ENCODE peak calls at places on chromosomes 5 and 9, in six cellular contexts. One of them, this sample, is unnamed.

GRCh38 chr5:168752416-168753190 is 173.4 kb upstream of the PANK3 start:
- DNase-seq in bronchial epithelial cell: no peak
- DNase-seq in neural crest cell: no peak
- DNase-seq in foreskin fibroblast: no peak
- DNase-seq in heart right ventricle: no peak
- DNase-seq in adrenal gland: no peak
- DNase-seq in this sample: no peak

GRCh38 chr5:56319281-56320242 is 86.4 kb upstream of the ANKRD55 start:
- DNase-seq in bronchial epithelial cell: peak
- DNase-seq in neural crest cell: no peak
- DNase-seq in foreskin fibroblast: peak
- DNase-seq in heart right ventricle: peak
- DNase-seq in adrenal gland: no peak
- DNase-seq in this sample: no peak

GRCh38 chr9:2704504-2704903 is 12.8 kb upstream of the KCNV2 start:
- DNase-seq in bronchial epithelial cell: no peak
- DNase-seq in neural crest cell: no peak
- DNase-seq in foreskin fibroblast: no peak
- DNase-seq in heart right ventricle: no peak
- DNase-seq in adrenal gland: no peak
- DNase-seq in this sample: no peak

GRCh38 chr5:173265433-173265832 is 30.4 kb upstream of the NKX2-5 start:
- DNase-seq in bronchial epithelial cell: no peak
- DNase-seq in neural crest cell: no peak
- DNase-seq in foreskin fibroblast: no peak
- DNase-seq in heart right ventricle: peak
- DNase-seq in adrenal gland: no peak
- DNase-seq in this sample: no peak

GRCh38 chr5:176886336-176887251 is 12.6 kb downstream of the HK3 start:
- DNase-seq in bronchial epithelial cell: no peak
- DNase-seq in neural crest cell: no peak
- DNase-seq in foreskin fibroblast: no peak
- DNase-seq in heart right ventricle: no peak
- DNase-seq in adrenal gland: no peak
- DNase-seq in this sample: no peak

GRCh38 chr9:88313364-88314220 is 74.7 kb upstream of the SPIN1 start:
- DNase-seq in bronchial epithelial cell: no peak
- DNase-seq in neural crest cell: no peak
- DNase-seq in foreskin fibroblast: no peak
- DNase-seq in heart right ventricle: no peak
- DNase-seq in adrenal gland: no peak
- DNase-seq in this sample: no peak

GRCh38 chr5:180606215-180606785 is 15.0 kb upstream of the SCGB3A1 start:
- DNase-seq in bronchial epithelial cell: no peak
- DNase-seq in neural crest cell: no peak
- DNase-seq in foreskin fibroblast: no peak
- DNase-seq in heart right ventricle: no peak
- DNase-seq in adrenal gland: no peak
- DNase-seq in this sample: no peak

GRCh38 chr5:178398856-178399722 is 166.5 kb upstream of the PHYKPL start:
- DNase-seq in bronchial epithelial cell: no peak
- DNase-seq in neural crest cell: no peak
- DNase-seq in foreskin fibroblast: no peak
- DNase-seq in heart right ventricle: no peak
- DNase-seq in adrenal gland: no peak
- DNase-seq in this sample: no peak

GRCh38 chr5:66694036-66694435 is 97.8 kb downstream of the MAST4 start:
- DNase-seq in bronchial epithelial cell: no peak
- DNase-seq in neural crest cell: no peak
- DNase-seq in foreskin fibroblast: no peak
- DNase-seq in heart right ventricle: no peak
- DNase-seq in adrenal gland: no peak
- DNase-seq in this sample: no peak

GRCh38 chr5:36664762-36665161 is 58.4 kb downstream of the SLC1A3 start:
- DNase-seq in bronchial epithelial cell: peak
- DNase-seq in neural crest cell: no peak
- DNase-seq in foreskin fibroblast: no peak
- DNase-seq in heart right ventricle: no peak
- DNase-seq in adrenal gland: no peak
- DNase-seq in this sample: no peak

GRCh38 chr9:99485461-99485860 is 263.4 kb downstream of the SEC61B start:
- DNase-seq in bronchial epithelial cell: peak
- DNase-seq in neural crest cell: no peak
- DNase-seq in foreskin fibroblast: peak
- DNase-seq in heart right ventricle: no peak
- DNase-seq in adrenal gland: no peak
- DNase-seq in this sample: no peak

GRCh38 chr5:115551415-115551814 is 6.8 kb upstream of the FEM1C start:
- DNase-seq in bronchial epithelial cell: peak
- DNase-seq in neural crest cell: no peak
- DNase-seq in foreskin fibroblast: peak
- DNase-seq in heart right ventricle: no peak
- DNase-seq in adrenal gland: no peak
- DNase-seq in this sample: no peak

GRCh38 chr5:115553082-115553481 is 8.5 kb upstream of the FEM1C start:
- DNase-seq in bronchial epithelial cell: peak
- DNase-seq in neural crest cell: no peak
- DNase-seq in foreskin fibroblast: peak
- DNase-seq in heart right ventricle: no peak
- DNase-seq in adrenal gland: no peak
- DNase-seq in this sample: no peak

GRCh38 chr5:115548683-115549082 is 4.1 kb upstream of the FEM1C start:
- DNase-seq in bronchial epithelial cell: no peak
- DNase-seq in neural crest cell: no peak
- DNase-seq in foreskin fibroblast: no peak
- DNase-seq in heart right ventricle: no peak
- DNase-seq in adrenal gland: no peak
- DNase-seq in this sample: no peak

GRCh38 chr5:115545065-115545882 is 699 bp upstream of the FEM1C start:
- DNase-seq in bronchial epithelial cell: no peak
- DNase-seq in neural crest cell: no peak
- DNase-seq in foreskin fibroblast: no peak
- DNase-seq in heart right ventricle: no peak
- DNase-seq in adrenal gland: no peak
- DNase-seq in this sample: no peak

GRCh38 chr5:115549154-115549553 is 4.6 kb upstream of the FEM1C start:
- DNase-seq in bronchial epithelial cell: peak
- DNase-seq in neural crest cell: no peak
- DNase-seq in foreskin fibroblast: peak
- DNase-seq in heart right ventricle: no peak
- DNase-seq in adrenal gland: no peak
- DNase-seq in this sample: no peak
- TF ChIP-seq CTCF in bronchial epithelial cell: no peak
- TF ChIP-seq CTCF in neural crest cell: peak
- TF ChIP-seq CTCF in foreskin fibroblast: no peak
- TF ChIP-seq CTCF in heart right ventricle: peak
- TF ChIP-seq CTCF in adrenal gland: no peak
- TF ChIP-seq CTCF in this sample: no peak

GRCh38 chr5:108094808-108095207 is 287.1 kb downstream of the FBXL17 start:
- DNase-seq in bronchial epithelial cell: no peak
- DNase-seq in neural crest cell: no peak
- DNase-seq in foreskin fibroblast: no peak
- DNase-seq in heart right ventricle: no peak
- DNase-seq in adrenal gland: no peak
- DNase-seq in this sample: no peak

GRCh38 chr5:108093186-108093585 is 288.7 kb downstream of the FBXL17 start:
- DNase-seq in bronchial epithelial cell: peak
- DNase-seq in neural crest cell: no peak
- DNase-seq in foreskin fibroblast: peak
- DNase-seq in heart right ventricle: no peak
- DNase-seq in adrenal gland: no peak
- DNase-seq in this sample: no peak
- TF ChIP-seq CTCF in bronchial epithelial cell: peak
- TF ChIP-seq CTCF in neural crest cell: peak
- TF ChIP-seq CTCF in foreskin fibroblast: peak
- TF ChIP-seq CTCF in heart right ventricle: peak
- TF ChIP-seq CTCF in adrenal gland: no peak
- TF ChIP-seq CTCF in this sample: peak

GRCh38 chr5:73115399-73116051 is 4.8 kb upstream of the TMEM171 start:
- DNase-seq in bronchial epithelial cell: peak
- DNase-seq in neural crest cell: no peak
- DNase-seq in foreskin fibroblast: peak
- DNase-seq in heart right ventricle: no peak
- DNase-seq in adrenal gland: no peak
- DNase-seq in this sample: no peak
- TF ChIP-seq CTCF in bronchial epithelial cell: no peak
- TF ChIP-seq CTCF in neural crest cell: no peak
- TF ChIP-seq CTCF in foreskin fibroblast: no peak
- TF ChIP-seq CTCF in heart right ventricle: no peak
- TF ChIP-seq CTCF in adrenal gland: no peak
- TF ChIP-seq CTCF in this sample: no peak

DNA sequence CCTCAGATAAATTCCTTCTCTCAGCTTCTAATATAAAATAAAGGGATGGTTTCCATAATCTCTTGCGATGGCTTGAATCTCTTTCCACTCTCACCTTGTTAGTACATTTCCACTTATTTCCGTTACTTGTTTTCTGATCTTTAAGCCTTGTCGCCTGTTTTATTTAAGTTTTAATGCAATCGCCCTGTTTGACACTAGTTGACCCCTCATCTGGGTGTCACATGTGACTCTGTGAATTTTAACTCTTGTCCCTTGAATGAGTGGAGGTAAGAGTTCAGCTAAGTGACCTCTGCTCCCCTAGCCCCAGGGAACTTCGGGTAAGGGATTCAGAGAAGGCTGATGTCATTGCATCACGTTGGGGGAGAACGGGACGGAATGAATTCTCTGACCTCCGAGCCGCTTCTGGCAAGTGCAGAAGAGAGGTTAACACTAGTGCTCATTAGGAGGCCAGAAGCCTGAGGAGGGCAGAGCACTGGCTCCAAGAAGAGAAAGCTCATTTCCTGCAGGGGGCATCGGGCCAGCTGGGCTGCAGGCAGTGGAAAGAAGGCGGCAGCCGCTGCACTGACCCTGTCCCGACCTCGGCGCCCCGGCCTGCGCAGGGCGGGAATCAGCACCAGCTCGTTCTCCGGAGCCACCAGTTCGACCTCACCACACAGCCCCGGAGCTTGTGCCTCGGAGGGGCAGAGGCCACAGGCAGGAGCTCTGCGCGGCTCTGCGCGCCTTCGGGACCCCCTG is 569 bp downstream of the HINT2 start:
- DNase-seq in bronchial epithelial cell: peak
- DNase-seq in neural crest cell: peak
- DNase-seq in foreskin fibroblast: peak
- DNase-seq in heart right ventricle: peak
- DNase-seq in adrenal gland: peak
- DNase-seq in this sample: peak
- TF ChIP-seq CTCF in bronchial epithelial cell: peak
- TF ChIP-seq CTCF in neural crest cell: peak
- TF ChIP-seq CTCF in foreskin fibroblast: peak
- TF ChIP-seq CTCF in heart right ventricle: peak
- TF ChIP-seq CTCF in adrenal gland: peak
- TF ChIP-seq CTCF in this sample: peak

GRCh38 chr5:32753051-32753450 is 41.9 kb downstream of the NPR3 start:
- DNase-seq in bronchial epithelial cell: peak
- DNase-seq in neural crest cell: no peak
- DNase-seq in foreskin fibroblast: peak
- DNase-seq in heart right ventricle: no peak
- DNase-seq in adrenal gland: no peak
- DNase-seq in this sample: no peak
- TF ChIP-seq CTCF in bronchial epithelial cell: no peak
- TF ChIP-seq CTCF in neural crest cell: no peak
- TF ChIP-seq CTCF in foreskin fibroblast: no peak
- TF ChIP-seq CTCF in heart right ventricle: no peak
- TF ChIP-seq CTCF in adrenal gland: no peak
- TF ChIP-seq CTCF in this sample: no peak

This sample was measured in dorsolateral prefrontal cortex.